ENCODE peak calls at places on chromosomes 1 and 21, in seven cellular contexts. One of them, this sample, is unnamed.

GRCh38 chr1:99858881-99859280 is 8.7 kb downstream of the AGL start:
- DNase-seq in IMR-90: peak; percentile 11
- DNase-seq in H9: no peak
- DNase-seq in mesenchymal stem cell: no peak
- DNase-seq in neuronal stem cell: no peak
- DNase-seq in H1: no peak
- DNase-seq in trophoblast cell: no peak
- DNase-seq in this sample: no peak

GRCh38 chr21:35994605-35995004 is 65.7 kb downstream of the SETD4 start:
- DNase-seq in IMR-90: no peak
- DNase-seq in H9: no peak
- DNase-seq in mesenchymal stem cell: no peak
- DNase-seq in neuronal stem cell: no peak
- DNase-seq in H1: no peak
- DNase-seq in trophoblast cell: no peak
- DNase-seq in this sample: no peak

GRCh38 chr1:205474571-205474970 is 18.7 kb upstream of the BLACAT1 start:
- DNase-seq in IMR-90: no peak
- DNase-seq in H9: no peak
- DNase-seq in mesenchymal stem cell: no peak
- DNase-seq in neuronal stem cell: no peak
- DNase-seq in H1: no peak
- DNase-seq in trophoblast cell: no peak
- DNase-seq in this sample: no peak

GRCh38 chr1:18712254-18712605 is 81.6 kb downstream of the PAX7 start:
- DNase-seq in IMR-90: no peak
- DNase-seq in H9: no peak
- DNase-seq in mesenchymal stem cell: no peak
- DNase-seq in neuronal stem cell: no peak
- DNase-seq in H1: no peak
- DNase-seq in trophoblast cell: no peak
- DNase-seq in this sample: no peak

GRCh38 chr1:19121192-19121591 is 88.9 kb downstream of the UBR4 start:
- DNase-seq in IMR-90: no peak
- DNase-seq in H9: no peak
- DNase-seq in mesenchymal stem cell: no peak
- DNase-seq in neuronal stem cell: no peak
- DNase-seq in H1: no peak
- DNase-seq in trophoblast cell: no peak
- DNase-seq in this sample: no peak

GRCh38 chr21:45013271-45013841 is 61.0 kb upstream of the ADARB1 start:
- DNase-seq in IMR-90: no peak
- DNase-seq in H9: peak; percentile 73
- DNase-seq in mesenchymal stem cell: no peak
- DNase-seq in neuronal stem cell: no peak
- DNase-seq in H1: no peak
- DNase-seq in trophoblast cell: no peak
- DNase-seq in this sample: peak; percentile 55

GRCh38 chr1:247914941-247915662 is 5.0 kb upstream of the OR2T8 start:
- DNase-seq in IMR-90: no peak
- DNase-seq in H9: no peak
- DNase-seq in mesenchymal stem cell: no peak
- DNase-seq in neuronal stem cell: no peak
- DNase-seq in H1: no peak
- DNase-seq in trophoblast cell: no peak
- DNase-seq in this sample: no peak

GRCh38 chr1:168216171-168216570 is 9.6 kb upstream of the SFT2D2 start:
- DNase-seq in IMR-90: no peak
- DNase-seq in H9: no peak
- DNase-seq in mesenchymal stem cell: no peak
- DNase-seq in neuronal stem cell: no peak
- DNase-seq in H1: no peak
- DNase-seq in trophoblast cell: no peak
- DNase-seq in this sample: no peak

GRCh38 chr1:53122847-53123461 is 19.5 kb downstream of the SLC1A7 start:
- DNase-seq in IMR-90: no peak
- DNase-seq in H9: no peak
- DNase-seq in mesenchymal stem cell: no peak
- DNase-seq in neuronal stem cell: no peak
- DNase-seq in H1: no peak
- DNase-seq in trophoblast cell: no peak
- DNase-seq in this sample: no peak

GRCh38 chr1:93155335-93155734 is 24.9 kb downstream of the TMED5 start:
- DNase-seq in IMR-90: no peak
- DNase-seq in H9: no peak
- DNase-seq in mesenchymal stem cell: no peak
- DNase-seq in neuronal stem cell: no peak
- DNase-seq in H1: no peak
- DNase-seq in trophoblast cell: no peak
- DNase-seq in this sample: peak; percentile 32

GRCh38 chr1:233445737-233446136 is 118.2 kb downstream of the MAP3K21 start:
- DNase-seq in IMR-90: no peak
- DNase-seq in H9: no peak
- DNase-seq in mesenchymal stem cell: no peak
- DNase-seq in neuronal stem cell: no peak
- DNase-seq in H1: no peak
- DNase-seq in trophoblast cell: no peak
- DNase-seq in this sample: no peak

GRCh38 chr1:24923485-24924113 is 6.5 kb downstream of the RUNX3 start:
- DNase-seq in IMR-90: no peak
- DNase-seq in H9: no peak
- DNase-seq in mesenchymal stem cell: no peak
- DNase-seq in neuronal stem cell: no peak
- DNase-seq in H1: no peak
- DNase-seq in trophoblast cell: no peak
- DNase-seq in this sample: no peak

GRCh38 chr1:31531177-31532000 is 44.9 kb upstream of the TINAGL1 start:
- DNase-seq in IMR-90: peak; percentile 70
- DNase-seq in H9: no peak
- DNase-seq in mesenchymal stem cell: peak; percentile 81
- DNase-seq in neuronal stem cell: no peak
- DNase-seq in H1: no peak
- DNase-seq in trophoblast cell: peak; percentile 60
- DNase-seq in this sample: peak; percentile 80

GRCh38 chr21:37891953-37892352 is 24.3 kb downstream of the KCNJ6 start:
- DNase-seq in IMR-90: no peak
- DNase-seq in H9: no peak
- DNase-seq in mesenchymal stem cell: no peak
- DNase-seq in neuronal stem cell: no peak
- DNase-seq in H1: no peak
- DNase-seq in trophoblast cell: no peak
- DNase-seq in this sample: peak; percentile 13

GRCh38 chr1:228646717-228647522 is 88.4 kb upstream of the RHOU start:
- DNase-seq in IMR-90: peak; percentile 39
- DNase-seq in H9: peak; percentile 56
- DNase-seq in mesenchymal stem cell: peak; percentile 81
- DNase-seq in neuronal stem cell: peak; percentile 27
- DNase-seq in H1: no peak
- DNase-seq in trophoblast cell: peak; percentile 13
- DNase-seq in this sample: peak; percentile 77

GRCh38 chr1:98086796-98087195 is 166.0 kb upstream of the DPYD start:
- DNase-seq in IMR-90: peak; percentile 99
- DNase-seq in H9: peak; percentile 33
- DNase-seq in mesenchymal stem cell: peak; percentile 95
- DNase-seq in neuronal stem cell: peak; percentile 29
- DNase-seq in H1: peak; percentile 31
- DNase-seq in trophoblast cell: peak; percentile 50
- DNase-seq in this sample: peak; percentile 97

GRCh38 chr1:62796151-62796680 is 12.3 kb downstream of the ATG4C start:
- DNase-seq in IMR-90: no peak
- DNase-seq in H9: no peak
- DNase-seq in mesenchymal stem cell: no peak
- DNase-seq in neuronal stem cell: no peak
- DNase-seq in H1: no peak
- DNase-seq in trophoblast cell: no peak
- DNase-seq in this sample: no peak

GRCh38 chr1:93631626-93632365 is 49.8 kb downstream of the BCAR3 start:
- DNase-seq in IMR-90: no peak
- DNase-seq in H9: no peak
- DNase-seq in mesenchymal stem cell: no peak
- DNase-seq in neuronal stem cell: no peak
- DNase-seq in H1: no peak
- DNase-seq in trophoblast cell: no peak
- DNase-seq in this sample: peak; percentile 78

GRCh38 chr1:68375919-68376318 is 73.8 kb downstream of the RPE65 start:
- DNase-seq in IMR-90: peak; percentile 33
- DNase-seq in H9: no peak
- DNase-seq in mesenchymal stem cell: no peak
- DNase-seq in neuronal stem cell: no peak
- DNase-seq in H1: no peak
- DNase-seq in trophoblast cell: no peak
- DNase-seq in this sample: no peak

GRCh38 chr1:181250038-181250437 is 161.5 kb downstream of the IER5 start:
- DNase-seq in IMR-90: no peak
- DNase-seq in H9: no peak
- DNase-seq in mesenchymal stem cell: no peak
- DNase-seq in neuronal stem cell: no peak
- DNase-seq in H1: no peak
- DNase-seq in trophoblast cell: no peak
- DNase-seq in this sample: no peak

GRCh38 chr1:65525297-65526048 is 105.0 kb downstream of the LEPR start:
- DNase-seq in IMR-90: no peak
- DNase-seq in H9: peak; percentile 29
- DNase-seq in mesenchymal stem cell: peak; percentile 43
- DNase-seq in neuronal stem cell: peak; percentile 26
- DNase-seq in H1: no peak
- DNase-seq in trophoblast cell: no peak
- DNase-seq in this sample: no peak

GRCh38 chr21:35697321-35697808 is 363.0 kb downstream of the SETD4 start:
- DNase-seq in IMR-90: peak; percentile 35
- DNase-seq in H9: no peak
- DNase-seq in mesenchymal stem cell: peak; percentile 64
- DNase-seq in neuronal stem cell: no peak
- DNase-seq in H1: no peak
- DNase-seq in trophoblast cell: no peak
- DNase-seq in this sample: no peak

GRCh38 chr21:42142141-42142540 is 71.0 kb downstream of the UMODL1 start:
- DNase-seq in IMR-90: no peak
- DNase-seq in H9: no peak
- DNase-seq in mesenchymal stem cell: no peak
- DNase-seq in neuronal stem cell: no peak
- DNase-seq in H1: no peak
- DNase-seq in trophoblast cell: no peak
- DNase-seq in this sample: no peak

GRCh38 chr21:42140196-42140934 is 69.2 kb downstream of the UMODL1 start:
- DNase-seq in IMR-90: no peak
- DNase-seq in H9: no peak
- DNase-seq in mesenchymal stem cell: no peak
- DNase-seq in neuronal stem cell: no peak
- DNase-seq in H1: no peak
- DNase-seq in trophoblast cell: no peak
- DNase-seq in this sample: no peak

GRCh38 chr21:42143111-42143510 is 72.0 kb downstream of the UMODL1 start:
- DNase-seq in IMR-90: no peak
- DNase-seq in H9: no peak
- DNase-seq in mesenchymal stem cell: no peak
- DNase-seq in neuronal stem cell: no peak
- DNase-seq in H1: no peak
- DNase-seq in trophoblast cell: no peak
- DNase-seq in this sample: no peak

GRCh38 chr21:42142598-42142997 is 71.5 kb downstream of the UMODL1 start:
- DNase-seq in IMR-90: no peak
- DNase-seq in H9: no peak
- DNase-seq in mesenchymal stem cell: no peak
- DNase-seq in neuronal stem cell: no peak
- DNase-seq in H1: no peak
- DNase-seq in trophoblast cell: no peak
- DNase-seq in this sample: no peak

DNA sequence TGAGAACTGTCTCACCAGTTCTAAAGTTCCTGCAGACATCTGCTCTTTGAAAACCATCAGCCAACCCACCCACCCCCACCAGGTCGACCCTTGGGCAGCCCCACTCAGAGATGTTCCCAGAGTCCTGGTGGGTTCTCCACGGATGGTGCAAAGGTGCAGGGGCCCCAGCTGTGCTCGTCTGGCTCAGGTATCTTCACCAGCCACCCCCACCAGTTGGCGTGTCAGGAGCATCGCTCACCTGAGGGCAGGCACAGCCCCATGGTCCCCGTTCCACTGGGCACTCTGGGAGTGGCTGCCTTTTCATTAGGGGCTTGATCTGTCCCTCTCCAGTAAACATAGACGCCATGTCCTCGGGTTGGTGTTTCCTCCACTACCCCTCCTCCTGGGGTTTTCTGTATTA is 70.5 kb downstream of the UMODL1 start:
- DNase-seq in IMR-90: no peak
- DNase-seq in H9: no peak
- DNase-seq in mesenchymal stem cell: no peak
- DNase-seq in neuronal stem cell: no peak
- DNase-seq in H1: no peak
- DNase-seq in trophoblast cell: no peak
- DNase-seq in this sample: no peak
- H2BK5ac ChIP-seq in IMR-90: no peak overlapping the region
- H2BK5ac ChIP-seq in H9: no peak overlapping the region
- H2BK5ac ChIP-seq in mesenchymal stem cell: no peak overlapping the region
- H2BK5ac ChIP-seq in neuronal stem cell: no peak overlapping the region
- H2BK5ac ChIP-seq in H1: no peak overlapping the region
- H2BK5ac ChIP-seq in trophoblast cell: no peak overlapping the region
- H2BK5ac ChIP-seq in this sample: no peak overlapping the region

GRCh38 chr1:184183919-184184318 is 132.4 kb downstream of the TSEN15 start:
- DNase-seq in IMR-90: no peak
- DNase-seq in H9: no peak
- DNase-seq in mesenchymal stem cell: no peak
- DNase-seq in neuronal stem cell: no peak
- DNase-seq in H1: no peak
- DNase-seq in trophoblast cell: no peak
- DNase-seq in this sample: no peak
- H3K27me3 ChIP-seq in IMR-90: no peaks in the 10 kb centered on the region
- H3K27me3 ChIP-seq in H9: no peaks in the 10 kb centered on the region
- H3K27me3 ChIP-seq in mesenchymal stem cell: no peaks in the 10 kb centered on the region
- H3K27me3 ChIP-seq in neuronal stem cell: no peaks in the 10 kb centered on the region
- H3K27me3 ChIP-seq in H1: no peaks in the 10 kb centered on the region
- H3K27me3 ChIP-seq in trophoblast cell: no peaks in the 10 kb centered on the region
- H3K27me3 ChIP-seq in this sample: no peaks in the 10 kb centered on the region

DNA sequence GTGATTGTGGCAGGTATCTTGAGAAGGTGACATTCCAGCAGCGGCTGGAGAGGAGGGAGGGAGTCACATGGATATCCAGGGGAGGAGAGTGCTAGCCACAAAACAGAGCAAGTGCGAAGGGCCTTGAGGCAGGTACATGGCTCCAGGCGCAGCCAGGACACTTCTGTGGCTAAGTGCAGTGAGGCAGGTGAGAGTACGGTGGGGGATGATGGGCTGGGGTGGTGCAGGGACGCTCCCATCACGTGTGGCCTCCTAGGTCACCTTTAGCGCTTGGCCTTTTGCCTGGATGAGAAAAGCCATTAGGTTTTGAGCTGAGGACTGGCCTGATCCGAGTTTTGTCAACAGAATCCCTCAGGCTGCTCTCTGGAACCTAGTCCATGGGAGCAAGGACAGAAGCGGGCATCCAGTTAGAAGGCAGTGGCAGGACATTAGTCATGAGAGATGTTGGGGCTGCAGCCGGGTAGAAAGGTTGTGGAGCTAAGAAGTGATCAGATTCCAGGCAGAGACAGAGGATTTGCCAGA is 31.6 kb downstream of the SMYD2 start:
- DNase-seq in IMR-90: no peak
- DNase-seq in H9: no peak
- DNase-seq in mesenchymal stem cell: no peak
- DNase-seq in neuronal stem cell: no peak
- DNase-seq in H1: no peak
- DNase-seq in trophoblast cell: no peak
- DNase-seq in this sample: peak; percentile 71
- H2BK5ac ChIP-seq in IMR-90: no peak overlapping the region
- H2BK5ac ChIP-seq in H9: no peak overlapping the region
- H2BK5ac ChIP-seq in mesenchymal stem cell: no peak overlapping the region
- H2BK5ac ChIP-seq in neuronal stem cell: no peak overlapping the region
- H2BK5ac ChIP-seq in H1: no peak overlapping the region
- H2BK5ac ChIP-seq in trophoblast cell: no peak overlapping the region
- H2BK5ac ChIP-seq in this sample: no peak overlapping the region

GRCh38 chr1:245332513-245332912 is 177.7 kb downstream of the KIF26B start:
- DNase-seq in IMR-90: peak; percentile 7
- DNase-seq in H9: no peak
- DNase-seq in mesenchymal stem cell: no peak
- DNase-seq in neuronal stem cell: no peak
- DNase-seq in H1: no peak
- DNase-seq in trophoblast cell: no peak
- DNase-seq in this sample: no peak
- H3K27me3 ChIP-seq in IMR-90: no peaks in the 10 kb centered on the region
- H3K27me3 ChIP-seq in H9: no peaks in the 10 kb centered on the region
- H3K27me3 ChIP-seq in mesenchymal stem cell: peaks cover 15% of the 10 kb centered on the region
- H3K27me3 ChIP-seq in neuronal stem cell: no peaks in the 10 kb centered on the region
- H3K27me3 ChIP-seq in H1: peaks cover 3% of the 10 kb centered on the region
- H3K27me3 ChIP-seq in trophoblast cell: no peaks in the 10 kb centered on the region
- H3K27me3 ChIP-seq in this sample: no peaks in the 10 kb centered on the region

This sample was measured in mesendoderm.